ENCODE peak calls at places on chromosomes 5 and 9, in nine cellular contexts. M is Calu3; T is psoas muscle; A is MM.1S; J is astrocyte of the spinal cord; V is CD4-positive, alpha-beta T cell; E is glutamatergic neuron; O is neural progenitor cell; P is nephron progenitor cell. K is an unnamed sample.

GRCh38 chr5:31581498-31582099 is 49.5 kb downstream of the C5orf22 start:
- DNase-seq in M (peak), T (no peak), A (peak), J (peak), V (no peak), E (no peak), O (peak), P (no peak), K (no peak)

GRCh38 chr5:112492291-112492690 is 73.2 kb upstream of the EPB41L4A start:
- DNase-seq in M (peak), T (peak), A (peak), J (peak), V (no peak), E (peak), O (peak), P (peak), K (no peak)

GRCh38 chr5:157523976-157524375 is 51.6 kb downstream of the ADAM19 start:
- DNase-seq in M (no peak), T (no peak), A (no peak), J (no peak), V (no peak), E (no peak), O (peak), P (no peak), K (no peak)

GRCh38 chr9:22079873-22080341 is 70.8 kb upstream of the CDKN2B start:
- DNase-seq in M (peak), T (no peak), A (no peak), J (peak), V (peak), E (no peak), O (no peak), P (no peak), K (no peak)

GRCh38 chr5:143456952-143457547 is 53.6 kb upstream of the NR3C1 start:
- DNase-seq in M (no peak), T (no peak), A (no peak), J (peak), V (no peak), E (no peak), O (no peak), P (no peak), K (no peak)

GRCh38 chr9:137960496-137960895 is 82.9 kb downstream of the CACNA1B start:
- DNase-seq in M (no peak), T (no peak), A (no peak), J (no peak), V (no peak), E (peak), O (peak), P (no peak), K (no peak)

GRCh38 chr5:159764283-159764927 is 151.9 kb upstream of the ADRA1B start:
- DNase-seq in M (no peak), T (no peak), A (no peak), J (peak), V (no peak), E (no peak), O (no peak), P (no peak), K (no peak)

GRCh38 chr5:76415855-76416254 is 12.8 kb downstream of the IQGAP2 start:
- DNase-seq in M (no peak), T (no peak), A (no peak), J (no peak), V (no peak), E (no peak), O (no peak), P (no peak), K (no peak)

GRCh38 chr9:133834080-133834976 is 96.2 kb upstream of the SARDH start:
- DNase-seq in M (no peak), T (no peak), A (no peak), J (no peak), V (no peak), E (no peak), O (no peak), P (no peak), K (no peak)

GRCh38 chr9:14211564-14211963 is 102.4 kb downstream of the NFIB start:
- DNase-seq in M (peak), T (no peak), A (no peak), J (no peak), V (no peak), E (no peak), O (no peak), P (no peak), K (no peak)

GRCh38 chr9:3337515-3337914 is 188.3 kb downstream of the RFX3 start:
- DNase-seq in M (peak), T (no peak), A (no peak), J (peak), V (no peak), E (no peak), O (no peak), P (no peak), K (no peak)

GRCh38 chr5:141874262-141874964 is 3.8 kb downstream of the PCDH1 start:
- DNase-seq in M (no peak), T (no peak), A (no peak), J (no peak), V (no peak), E (no peak), O (peak), P (no peak), K (no peak)

GRCh38 chr9:13705913-13706312 is 426.4 kb upstream of the MPDZ start:
- DNase-seq in M (no peak), T (peak), A (no peak), J (peak), V (no peak), E (no peak), O (peak), P (no peak), K (no peak)

GRCh38 chr9:69461084-69461483 is 136.1 kb downstream of the ENTREP1 start:
- DNase-seq in M (no peak), T (no peak), A (no peak), J (no peak), V (no peak), E (no peak), O (no peak), P (no peak), K (no peak)

GRCh38 chr9:94643746-94644145 is 4.4 kb upstream of the FBP1 start:
- DNase-seq in M (no peak), T (no peak), A (no peak), J (no peak), V (no peak), E (no peak), O (no peak), P (no peak), K (no peak)

GRCh38 chr9:130887494-130888144 is 9.0 kb downstream of the QRFP start:
- DNase-seq in M (no peak), T (no peak), A (no peak), J (no peak), V (no peak), E (no peak), O (no peak), P (no peak), K (no peak)

GRCh38 chr9:105216440-105217178 is 27.8 kb upstream of the SLC44A1 start:
- DNase-seq in M (no peak), T (no peak), A (no peak), J (no peak), V (no peak), E (no peak), O (no peak), P (no peak), K (no peak)

GRCh38 chr5:78501411-78502338 is 141.3 kb downstream of the SCAMP1 start:
- DNase-seq in M (no peak), T (no peak), A (no peak), J (peak), V (no peak), E (no peak), O (no peak), P (no peak), K (no peak)

GRCh38 chr5:147746986-147747385 is 35.5 kb downstream of the JAKMIP2 start:
- DNase-seq in M (no peak), T (no peak), A (no peak), J (peak), V (no peak), E (no peak), O (no peak), P (no peak), K (no peak)

GRCh38 chr5:909086-909485 is 16.4 kb downstream of the TRIP13 start:
- DNase-seq in M (no peak), T (no peak), A (no peak), J (no peak), V (no peak), E (no peak), O (no peak), P (no peak), K (no peak)

GRCh38 chr5:68749648-68750047 is 344.2 kb upstream of the SLC30A5 start:
- DNase-seq in M (no peak), T (no peak), A (no peak), J (no peak), V (no peak), E (no peak), O (no peak), P (no peak), K (no peak)

GRCh38 chr9:121321039-121321503 is 49.0 kb downstream of the STOM start:
- DNase-seq in M (no peak), T (no peak), A (no peak), J (peak), V (no peak), E (no peak), O (no peak), P (no peak), K (no peak)

GRCh38 chr9:71814805-71815204 is 46.5 kb upstream of the CEMIP2 start:
- DNase-seq in M (no peak), T (no peak), A (no peak), J (no peak), V (no peak), E (no peak), O (no peak), P (no peak), K (no peak)

GRCh38 chr9:74366111-74366510 is 131.0 kb upstream of the RORB start:
- DNase-seq in M (no peak), T (no peak), A (no peak), J (no peak), V (no peak), E (no peak), O (no peak), P (no peak), K (no peak)

GRCh38 chr5:136023935-136024645 is 4.7 kb upstream of the TGFBI start:
- DNase-seq in M (no peak), T (no peak), A (no peak), J (peak), V (no peak), E (no peak), O (no peak), P (no peak), K (no peak)

GRCh38 chr9:95947118-95947517 is 71.6 kb downstream of the ERCC6L2 start:
- DNase-seq in M (peak), T (no peak), A (no peak), J (no peak), V (no peak), E (no peak), O (no peak), P (no peak), K (no peak)

GRCh38 chr9:135001526-135001925 is 83.8 kb upstream of the FCN1 start:
- DNase-seq in M (no peak), T (no peak), A (no peak), J (no peak), V (no peak), E (no peak), O (no peak), P (no peak), K (no peak)

GRCh38 chr5:6291961-6292360 is 86.4 kb downstream of the MED10 start:
- DNase-seq in M (no peak), T (no peak), A (peak), J (no peak), V (no peak), E (no peak), O (peak), P (no peak), K (no peak)
- TF ChIP-seq CTCF in M (no peak), T (peak), A (peak), J (no peak), V (peak), E (peak), O (peak), P (no peak), K (peak)

DNA sequence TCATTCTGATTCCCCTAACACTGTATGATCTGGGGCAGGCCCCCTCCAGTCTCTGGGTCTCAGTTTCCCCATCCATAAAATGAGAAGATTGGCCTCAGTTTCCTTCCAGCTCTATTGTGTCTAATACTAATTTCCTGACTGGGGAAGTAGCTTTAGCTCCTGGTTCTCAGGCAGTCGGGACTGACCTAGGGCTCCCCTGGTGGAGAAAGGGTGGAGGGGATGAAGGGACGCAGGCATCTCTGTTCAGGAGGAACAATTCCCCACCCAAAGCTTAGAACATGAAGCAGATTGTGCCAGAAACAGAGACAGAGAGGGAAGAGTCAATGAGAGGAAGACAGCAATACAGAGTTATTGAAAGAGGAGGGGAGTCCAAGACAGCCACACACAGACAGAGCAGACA is 14.2 kb upstream of the PTGS1 start:
- DNase-seq in M (no peak), T (no peak), A (no peak), J (no peak), V (no peak), E (no peak), O (peak), P (no peak), K (no peak)
- TF ChIP-seq CTCF in M (no peak), T (no peak), A (peak), J (peak), V (no peak), E (peak), O (peak), P (peak), K (peak)

GRCh38 chr5:74127377-74128338 is 501.7 kb downstream of the ARHGEF28 start:
- DNase-seq in M (peak), T (no peak), A (no peak), J (peak), V (no peak), E (no peak), O (peak), P (no peak), K (no peak)
- TF ChIP-seq CTCF in M (peak), T (peak), A (no peak), J (peak), V (no peak), E (no peak), O (peak), P (no peak), K (peak)

GRCh38 chr5:36073595-36074216 is 7.0 kb upstream of the UGT3A2 start:
- DNase-seq in M (no peak), T (no peak), A (peak), J (no peak), V (no peak), E (no peak), O (peak), P (no peak), K (no peak)
- TF ChIP-seq CTCF in M (no peak), T (no peak), A (peak), J (peak), V (no peak), E (no peak), O (peak), P (no peak), K (peak)

GRCh38 chr5:28017178-28017577 is 978.8 kb upstream of the CDH9 start:
- DNase-seq in M (no peak), T (no peak), A (no peak), J (no peak), V (no peak), E (no peak), O (no peak), P (no peak), K (no peak)

GRCh38 chr5:28009526-28010025 is 971.2 kb upstream of the CDH9 start:
- DNase-seq in M (no peak), T (no peak), A (no peak), J (peak), V (no peak), E (no peak), O (no peak), P (no peak), K (no peak)

GRCh38 chr5:28012538-28012937 is 974.2 kb upstream of the CDH9 start:
- DNase-seq in M (no peak), T (no peak), A (peak), J (no peak), V (no peak), E (no peak), O (no peak), P (no peak), K (no peak)

DNA sequence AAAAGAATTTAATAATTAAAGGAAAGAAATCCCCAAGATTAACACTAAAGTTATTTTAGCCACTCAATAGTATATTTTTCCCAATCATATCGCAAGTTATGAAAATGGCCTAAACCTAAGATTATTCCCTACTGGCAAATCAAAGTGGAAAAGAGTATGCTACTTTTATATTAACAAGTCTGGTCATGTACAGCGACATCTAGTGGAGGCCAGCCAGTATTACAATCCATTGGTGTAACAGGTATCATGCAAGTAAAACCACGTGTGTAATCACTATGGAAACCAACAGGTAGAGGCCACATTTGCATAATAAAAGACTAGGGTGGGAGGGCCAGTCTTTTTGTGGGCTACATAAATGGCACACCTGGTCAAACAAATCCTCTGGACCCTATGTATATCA is 976.4 kb upstream of the CDH9 start:
- DNase-seq in M (no peak), T (no peak), A (peak), J (no peak), V (no peak), E (no peak), O (no peak), P (no peak), K (no peak)
- TF ChIP-seq CTCF in M (no peak), T (no peak), A (peak), J (peak), V (no peak), E (peak), O (peak), P (no peak), K (peak)

DNA sequence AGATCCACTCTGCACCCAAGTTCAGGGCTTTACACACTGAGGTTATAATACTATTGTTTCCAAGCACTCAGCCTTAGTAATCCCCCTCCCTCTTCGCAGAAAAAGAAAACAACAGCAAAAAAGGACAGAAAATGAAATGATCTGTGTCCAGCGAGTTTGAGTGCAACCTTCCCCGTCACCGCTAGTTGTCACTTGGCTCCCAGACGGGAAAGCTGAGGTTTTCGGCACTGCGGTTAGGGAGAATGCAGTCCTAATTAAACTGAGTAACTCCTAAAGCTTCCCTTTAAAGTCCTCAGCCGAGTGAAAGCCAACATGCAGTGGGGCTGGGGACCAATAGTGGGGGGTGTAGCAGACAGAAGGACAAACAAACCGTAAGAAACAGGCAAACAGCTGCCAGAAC is 786 bp downstream of the GLRA1 start:
- DNase-seq in M (peak), T (no peak), A (no peak), J (no peak), V (no peak), E (peak), O (peak), P (peak), K (no peak)
- TF ChIP-seq CTCF in M (peak), T (no peak), A (no peak), J (peak), V (no peak), E (peak), O (peak), P (peak), K (peak)

DNA sequence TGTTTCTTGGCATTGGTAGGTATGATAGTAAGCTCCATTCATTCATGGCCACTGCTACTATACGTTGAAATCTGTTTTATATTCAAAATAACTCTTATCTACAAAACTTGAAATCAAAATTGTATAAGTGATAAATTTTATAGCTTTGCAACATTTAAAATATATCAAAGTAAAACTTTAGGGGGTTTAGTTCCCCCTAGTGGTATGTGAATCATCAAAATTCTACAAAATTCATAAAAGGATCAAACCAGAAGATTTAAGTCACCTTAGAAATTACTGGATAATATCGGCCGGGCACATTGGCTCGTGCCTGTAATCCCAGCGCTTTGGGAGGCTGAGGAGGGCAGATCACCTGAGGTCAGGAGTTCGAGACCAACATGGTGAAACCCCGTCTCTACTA is 243.0 kb upstream of the CDH18 start:
- DNase-seq in M (no peak), T (no peak), A (no peak), J (peak), V (no peak), E (no peak), O (no peak), P (no peak), K (no peak)
- TF ChIP-seq CTCF in M (no peak), T (no peak), A (no peak), J (no peak), V (no peak), E (peak), O (peak), P (no peak), K (peak)

GRCh38 chr9:77449177-77450092 is 198.7 kb downstream of the GNA14 start:
- DNase-seq in M (peak), T (no peak), A (no peak), J (peak), V (no peak), E (no peak), O (no peak), P (no peak), K (no peak)
- TF ChIP-seq CTCF in M (no peak), T (no peak), A (no peak), J (no peak), V (no peak), E (no peak), O (no peak), P (no peak), K (no peak)

GRCh38 chr9:1535599-1535998 is 479.5 kb upstream of the SMARCA2 start:
- DNase-seq in M (no peak), T (no peak), A (no peak), J (no peak), V (no peak), E (no peak), O (no peak), P (no peak), K (no peak)
- TF ChIP-seq CTCF in M (no peak), T (no peak), A (no peak), J (no peak), V (no peak), E (no peak), O (no peak), P (no peak), K (no peak)

GRCh38 chr9:129282308-129283211 is 104.5 kb upstream of the IER5L start:
- DNase-seq in M (no peak), T (no peak), A (no peak), J (no peak), V (no peak), E (no peak), O (no peak), P (peak), K (no peak)
- TF ChIP-seq CTCF in M (no peak), T (no peak), A (no peak), J (no peak), V (no peak), E (no peak), O (no peak), P (no peak), K (no peak)

K was measured in progenitor cell of endocrine pancreas.